ENCODE peak calls at places on chromosomes 7 and 10, in six cellular contexts. One of them, this sample, is unnamed.

GRCh38 chr10:103665439-103665838 is 171.9 kb downstream of the NEURL1 start:
- DNase-seq in WERI-Rb-1: no peak
- DNase-seq in activated naive CD8-positive, alpha-beta T cell treated with anti-CD3 and anti-CD28 coated beads, Interleukin-2, amount 50 U/mL, for 24 hours: no peak
- DNase-seq in body of pancreas: no peak
- DNase-seq in stimulated activated naive CD4-positive, alpha-beta T cell treated with Interleukin-2 at 50 U/mL for 16 hours: no peak
- DNase-seq in NCI-H748 treated with DMSO at 0.1 percent for 48 hours: no peak
- DNase-seq in this sample: no peak

GRCh38 chr10:96345250-96345649 is 13.6 kb downstream of the OPALIN start:
- DNase-seq in WERI-Rb-1: no peak
- DNase-seq in activated naive CD8-positive, alpha-beta T cell treated with anti-CD3 and anti-CD28 coated beads, Interleukin-2, amount 50 U/mL, for 24 hours: no peak
- DNase-seq in body of pancreas: no peak
- DNase-seq in stimulated activated naive CD4-positive, alpha-beta T cell treated with Interleukin-2 at 50 U/mL for 16 hours: no peak
- DNase-seq in NCI-H748 treated with DMSO at 0.1 percent for 48 hours: no peak
- DNase-seq in this sample: no peak

GRCh38 chr7:152893801-152894294 is 134.3 kb downstream of the ACTR3B start:
- DNase-seq in WERI-Rb-1: no peak
- DNase-seq in activated naive CD8-positive, alpha-beta T cell treated with anti-CD3 and anti-CD28 coated beads, Interleukin-2, amount 50 U/mL, for 24 hours: no peak
- DNase-seq in body of pancreas: no peak
- DNase-seq in stimulated activated naive CD4-positive, alpha-beta T cell treated with Interleukin-2 at 50 U/mL for 16 hours: no peak
- DNase-seq in NCI-H748 treated with DMSO at 0.1 percent for 48 hours: no peak
- DNase-seq in this sample: no peak

GRCh38 chr10:69901022-69901421 is 99.3 kb downstream of the COL13A1 start:
- DNase-seq in WERI-Rb-1: peak
- DNase-seq in activated naive CD8-positive, alpha-beta T cell treated with anti-CD3 and anti-CD28 coated beads, Interleukin-2, amount 50 U/mL, for 24 hours: no peak
- DNase-seq in body of pancreas: no peak
- DNase-seq in stimulated activated naive CD4-positive, alpha-beta T cell treated with Interleukin-2 at 50 U/mL for 16 hours: no peak
- DNase-seq in NCI-H748 treated with DMSO at 0.1 percent for 48 hours: no peak
- DNase-seq in this sample: no peak

GRCh38 chr10:69676301-69676700 is 46.3 kb downstream of the FAM241B start:
- DNase-seq in WERI-Rb-1: no peak
- DNase-seq in activated naive CD8-positive, alpha-beta T cell treated with anti-CD3 and anti-CD28 coated beads, Interleukin-2, amount 50 U/mL, for 24 hours: no peak
- DNase-seq in body of pancreas: no peak
- DNase-seq in stimulated activated naive CD4-positive, alpha-beta T cell treated with Interleukin-2 at 50 U/mL for 16 hours: no peak
- DNase-seq in NCI-H748 treated with DMSO at 0.1 percent for 48 hours: no peak
- DNase-seq in this sample: no peak

GRCh38 chr7:34603711-34604444 is 54.1 kb upstream of the NPSR1 start:
- DNase-seq in WERI-Rb-1: no peak
- DNase-seq in activated naive CD8-positive, alpha-beta T cell treated with anti-CD3 and anti-CD28 coated beads, Interleukin-2, amount 50 U/mL, for 24 hours: no peak
- DNase-seq in body of pancreas: no peak
- DNase-seq in stimulated activated naive CD4-positive, alpha-beta T cell treated with Interleukin-2 at 50 U/mL for 16 hours: no peak
- DNase-seq in NCI-H748 treated with DMSO at 0.1 percent for 48 hours: no peak
- DNase-seq in this sample: no peak

GRCh38 chr10:103618575-103619423 is 125.3 kb downstream of the NEURL1 start:
- DNase-seq in WERI-Rb-1: peak
- DNase-seq in activated naive CD8-positive, alpha-beta T cell treated with anti-CD3 and anti-CD28 coated beads, Interleukin-2, amount 50 U/mL, for 24 hours: no peak
- DNase-seq in body of pancreas: peak
- DNase-seq in stimulated activated naive CD4-positive, alpha-beta T cell treated with Interleukin-2 at 50 U/mL for 16 hours: no peak
- DNase-seq in NCI-H748 treated with DMSO at 0.1 percent for 48 hours: no peak
- DNase-seq in this sample: no peak

GRCh38 chr7:144546795-144547194 is 143.3 kb upstream of the NOBOX start:
- DNase-seq in WERI-Rb-1: no peak
- DNase-seq in activated naive CD8-positive, alpha-beta T cell treated with anti-CD3 and anti-CD28 coated beads, Interleukin-2, amount 50 U/mL, for 24 hours: no peak
- DNase-seq in body of pancreas: no peak
- DNase-seq in stimulated activated naive CD4-positive, alpha-beta T cell treated with Interleukin-2 at 50 U/mL for 16 hours: no peak
- DNase-seq in NCI-H748 treated with DMSO at 0.1 percent for 48 hours: no peak
- DNase-seq in this sample: no peak

GRCh38 chr7:116169060-116169459 is 41.3 kb upstream of the TES start:
- DNase-seq in WERI-Rb-1: no peak
- DNase-seq in activated naive CD8-positive, alpha-beta T cell treated with anti-CD3 and anti-CD28 coated beads, Interleukin-2, amount 50 U/mL, for 24 hours: no peak
- DNase-seq in body of pancreas: no peak
- DNase-seq in stimulated activated naive CD4-positive, alpha-beta T cell treated with Interleukin-2 at 50 U/mL for 16 hours: no peak
- DNase-seq in NCI-H748 treated with DMSO at 0.1 percent for 48 hours: no peak
- DNase-seq in this sample: no peak

GRCh38 chr10:4061441-4061951 is 276.5 kb upstream of the KLF6 start:
- DNase-seq in WERI-Rb-1: no peak
- DNase-seq in activated naive CD8-positive, alpha-beta T cell treated with anti-CD3 and anti-CD28 coated beads, Interleukin-2, amount 50 U/mL, for 24 hours: no peak
- DNase-seq in body of pancreas: no peak
- DNase-seq in stimulated activated naive CD4-positive, alpha-beta T cell treated with Interleukin-2 at 50 U/mL for 16 hours: no peak
- DNase-seq in NCI-H748 treated with DMSO at 0.1 percent for 48 hours: no peak
- DNase-seq in this sample: no peak

GRCh38 chr7:55160539-55160938 is 141.7 kb downstream of the EGFR start:
- DNase-seq in WERI-Rb-1: no peak
- DNase-seq in activated naive CD8-positive, alpha-beta T cell treated with anti-CD3 and anti-CD28 coated beads, Interleukin-2, amount 50 U/mL, for 24 hours: no peak
- DNase-seq in body of pancreas: no peak
- DNase-seq in stimulated activated naive CD4-positive, alpha-beta T cell treated with Interleukin-2 at 50 U/mL for 16 hours: no peak
- DNase-seq in NCI-H748 treated with DMSO at 0.1 percent for 48 hours: no peak
- DNase-seq in this sample: no peak

GRCh38 chr10:29895436-29895835 is 163.9 kb downstream of the JCAD start:
- DNase-seq in WERI-Rb-1: peak
- DNase-seq in activated naive CD8-positive, alpha-beta T cell treated with anti-CD3 and anti-CD28 coated beads, Interleukin-2, amount 50 U/mL, for 24 hours: no peak
- DNase-seq in body of pancreas: no peak
- DNase-seq in stimulated activated naive CD4-positive, alpha-beta T cell treated with Interleukin-2 at 50 U/mL for 16 hours: no peak
- DNase-seq in NCI-H748 treated with DMSO at 0.1 percent for 48 hours: no peak
- DNase-seq in this sample: no peak

GRCh38 chr7:4076701-4077294 is 605.3 kb upstream of the FOXK1 start:
- DNase-seq in WERI-Rb-1: no peak
- DNase-seq in activated naive CD8-positive, alpha-beta T cell treated with anti-CD3 and anti-CD28 coated beads, Interleukin-2, amount 50 U/mL, for 24 hours: no peak
- DNase-seq in body of pancreas: no peak
- DNase-seq in stimulated activated naive CD4-positive, alpha-beta T cell treated with Interleukin-2 at 50 U/mL for 16 hours: no peak
- DNase-seq in NCI-H748 treated with DMSO at 0.1 percent for 48 hours: no peak
- DNase-seq in this sample: no peak

GRCh38 chr10:113618338-113618737 is 45.5 kb downstream of the NRAP start:
- DNase-seq in WERI-Rb-1: no peak
- DNase-seq in activated naive CD8-positive, alpha-beta T cell treated with anti-CD3 and anti-CD28 coated beads, Interleukin-2, amount 50 U/mL, for 24 hours: no peak
- DNase-seq in body of pancreas: no peak
- DNase-seq in stimulated activated naive CD4-positive, alpha-beta T cell treated with Interleukin-2 at 50 U/mL for 16 hours: no peak
- DNase-seq in NCI-H748 treated with DMSO at 0.1 percent for 48 hours: no peak
- DNase-seq in this sample: no peak

GRCh38 chr10:49302088-49302487 is 3.1 kb downstream of the C10orf71 start:
- DNase-seq in WERI-Rb-1: no peak
- DNase-seq in activated naive CD8-positive, alpha-beta T cell treated with anti-CD3 and anti-CD28 coated beads, Interleukin-2, amount 50 U/mL, for 24 hours: no peak
- DNase-seq in body of pancreas: no peak
- DNase-seq in stimulated activated naive CD4-positive, alpha-beta T cell treated with Interleukin-2 at 50 U/mL for 16 hours: no peak
- DNase-seq in NCI-H748 treated with DMSO at 0.1 percent for 48 hours: no peak
- DNase-seq in this sample: no peak

GRCh38 chr10:97072851-97073665 is 112.7 kb downstream of the SLIT1 start:
- DNase-seq in WERI-Rb-1: peak
- DNase-seq in activated naive CD8-positive, alpha-beta T cell treated with anti-CD3 and anti-CD28 coated beads, Interleukin-2, amount 50 U/mL, for 24 hours: peak
- DNase-seq in body of pancreas: peak
- DNase-seq in stimulated activated naive CD4-positive, alpha-beta T cell treated with Interleukin-2 at 50 U/mL for 16 hours: peak
- DNase-seq in NCI-H748 treated with DMSO at 0.1 percent for 48 hours: peak
- DNase-seq in this sample: peak

GRCh38 chr10:104925232-104925851 is 284.3 kb downstream of the SORCS3 start:
- DNase-seq in WERI-Rb-1: peak
- DNase-seq in activated naive CD8-positive, alpha-beta T cell treated with anti-CD3 and anti-CD28 coated beads, Interleukin-2, amount 50 U/mL, for 24 hours: peak
- DNase-seq in body of pancreas: peak
- DNase-seq in stimulated activated naive CD4-positive, alpha-beta T cell treated with Interleukin-2 at 50 U/mL for 16 hours: no peak
- DNase-seq in NCI-H748 treated with DMSO at 0.1 percent for 48 hours: peak
- DNase-seq in this sample: peak

GRCh38 chr7:129053938-129054437 is 923 bp downstream of the TNPO3 start:
- DNase-seq in WERI-Rb-1: no peak
- DNase-seq in activated naive CD8-positive, alpha-beta T cell treated with anti-CD3 and anti-CD28 coated beads, Interleukin-2, amount 50 U/mL, for 24 hours: no peak
- DNase-seq in body of pancreas: no peak
- DNase-seq in stimulated activated naive CD4-positive, alpha-beta T cell treated with Interleukin-2 at 50 U/mL for 16 hours: no peak
- DNase-seq in NCI-H748 treated with DMSO at 0.1 percent for 48 hours: no peak
- DNase-seq in this sample: no peak

GRCh38 chr10:62373995-62374861 is at the start of gene ZNF365:
- DNase-seq in WERI-Rb-1: peak
- DNase-seq in activated naive CD8-positive, alpha-beta T cell treated with anti-CD3 and anti-CD28 coated beads, Interleukin-2, amount 50 U/mL, for 24 hours: peak
- DNase-seq in body of pancreas: peak
- DNase-seq in stimulated activated naive CD4-positive, alpha-beta T cell treated with Interleukin-2 at 50 U/mL for 16 hours: peak
- DNase-seq in NCI-H748 treated with DMSO at 0.1 percent for 48 hours: no peak
- DNase-seq in this sample: no peak

GRCh38 chr7:137142376-137142775 is 201.2 kb downstream of the PTN start:
- DNase-seq in WERI-Rb-1: no peak
- DNase-seq in activated naive CD8-positive, alpha-beta T cell treated with anti-CD3 and anti-CD28 coated beads, Interleukin-2, amount 50 U/mL, for 24 hours: no peak
- DNase-seq in body of pancreas: no peak
- DNase-seq in stimulated activated naive CD4-positive, alpha-beta T cell treated with Interleukin-2 at 50 U/mL for 16 hours: no peak
- DNase-seq in NCI-H748 treated with DMSO at 0.1 percent for 48 hours: no peak
- DNase-seq in this sample: no peak

GRCh38 chr10:36026656-36027390 is 384.7 kb upstream of the FZD8 start:
- DNase-seq in WERI-Rb-1: no peak
- DNase-seq in activated naive CD8-positive, alpha-beta T cell treated with anti-CD3 and anti-CD28 coated beads, Interleukin-2, amount 50 U/mL, for 24 hours: no peak
- DNase-seq in body of pancreas: no peak
- DNase-seq in stimulated activated naive CD4-positive, alpha-beta T cell treated with Interleukin-2 at 50 U/mL for 16 hours: no peak
- DNase-seq in NCI-H748 treated with DMSO at 0.1 percent for 48 hours: no peak
- DNase-seq in this sample: no peak